ENCODE peak calls at places on chromosomes 1 and 21, in five cellular contexts. One of them, this sample, is unnamed.

GRCh38 chr1:191839891-191840290 is 318.4 kb upstream of the RGS18 start:
- DNase-seq in fibroblast of pulmonary artery: peak; percentile 45
- DNase-seq in cardiac fibroblast: peak; percentile 6
- DNase-seq in PC-9: no peak
- DNase-seq in H1: no peak
- DNase-seq in this sample: no peak

GRCh38 chr1:20867847-20868246 is 80.7 kb upstream of the HP1BP3 start:
- DNase-seq in fibroblast of pulmonary artery: peak; percentile 44
- DNase-seq in cardiac fibroblast: peak; percentile 79
- DNase-seq in PC-9: no peak
- DNase-seq in H1: no peak
- DNase-seq in this sample: peak; percentile 78

GRCh38 chr1:43931711-43932660 is 1.6 kb upstream of the ARTN start:
- DNase-seq in fibroblast of pulmonary artery: no peak
- DNase-seq in cardiac fibroblast: no peak
- DNase-seq in PC-9: no peak
- DNase-seq in H1: no peak
- DNase-seq in this sample: no peak

GRCh38 chr1:100353988-100354387 is 1.7 kb downstream of the CDC14A start:
- DNase-seq in fibroblast of pulmonary artery: no peak
- DNase-seq in cardiac fibroblast: peak; percentile 44
- DNase-seq in PC-9: no peak
- DNase-seq in H1: no peak
- DNase-seq in this sample: peak; percentile 49

GRCh38 chr1:63674238-63674864 is 81.1 kb downstream of the PGM1 start:
- DNase-seq in fibroblast of pulmonary artery: peak; percentile 91
- DNase-seq in cardiac fibroblast: peak; percentile 94
- DNase-seq in PC-9: peak; percentile 83
- DNase-seq in H1: peak; percentile 79
- DNase-seq in this sample: peak; percentile 86

GRCh38 chr1:45512641-45513054 is 9.0 kb downstream of the PRDX1 start:
- DNase-seq in fibroblast of pulmonary artery: peak; percentile 79
- DNase-seq in cardiac fibroblast: peak; percentile 78
- DNase-seq in PC-9: peak; percentile 61
- DNase-seq in H1: peak; percentile 68
- DNase-seq in this sample: peak; percentile 68

GRCh38 chr1:206739411-206740076 is 31.0 kb upstream of the IL19 start:
- DNase-seq in fibroblast of pulmonary artery: no peak
- DNase-seq in cardiac fibroblast: no peak
- DNase-seq in PC-9: no peak
- DNase-seq in H1: no peak
- DNase-seq in this sample: peak; percentile 12

GRCh38 chr1:239816090-239816812 is 275.4 kb upstream of the FMN2 start:
- DNase-seq in fibroblast of pulmonary artery: peak; percentile 39
- DNase-seq in cardiac fibroblast: peak; percentile 17
- DNase-seq in PC-9: peak; percentile 76
- DNase-seq in H1: no peak
- DNase-seq in this sample: peak; percentile 77

GRCh38 chr1:212737559-212737958 is 37.9 kb upstream of the BATF3 start:
- DNase-seq in fibroblast of pulmonary artery: no peak
- DNase-seq in cardiac fibroblast: no peak
- DNase-seq in PC-9: no peak
- DNase-seq in H1: no peak
- DNase-seq in this sample: no peak

GRCh38 chr1:10399487-10399917 is 638 bp downstream of the PGD start:
- DNase-seq in fibroblast of pulmonary artery: peak; percentile 49
- DNase-seq in cardiac fibroblast: peak; percentile 48
- DNase-seq in PC-9: no peak
- DNase-seq in H1: no peak
- DNase-seq in this sample: peak; percentile 25

GRCh38 chr1:60949154-60949825 is 133.1 kb upstream of the NFIA start:
- DNase-seq in fibroblast of pulmonary artery: no peak
- DNase-seq in cardiac fibroblast: no peak
- DNase-seq in PC-9: no peak
- DNase-seq in H1: no peak
- DNase-seq in this sample: no peak

GRCh38 chr21:42061195-42061865 is 9.8 kb upstream of the UMODL1 start:
- DNase-seq in fibroblast of pulmonary artery: no peak
- DNase-seq in cardiac fibroblast: no peak
- DNase-seq in PC-9: no peak
- DNase-seq in H1: no peak
- DNase-seq in this sample: no peak

GRCh38 chr1:181918893-181919728 is 142.4 kb downstream of the ZNF648 start:
- DNase-seq in fibroblast of pulmonary artery: no peak
- DNase-seq in cardiac fibroblast: no peak
- DNase-seq in PC-9: no peak
- DNase-seq in H1: peak; percentile 49
- DNase-seq in this sample: no peak

GRCh38 chr1:4032571-4032970 is 132.5 kb upstream of the C1orf174 start:
- DNase-seq in fibroblast of pulmonary artery: no peak
- DNase-seq in cardiac fibroblast: no peak
- DNase-seq in PC-9: no peak
- DNase-seq in H1: no peak
- DNase-seq in this sample: no peak

GRCh38 chr1:79197421-79197820 is 190.9 kb upstream of the ADGRL4 start:
- DNase-seq in fibroblast of pulmonary artery: peak; percentile 72
- DNase-seq in cardiac fibroblast: peak; percentile 75
- DNase-seq in PC-9: no peak
- DNase-seq in H1: no peak
- DNase-seq in this sample: peak; percentile 39

GRCh38 chr1:202159534-202160371 is 649 bp downstream of the PTPN7 start:
- DNase-seq in fibroblast of pulmonary artery: no peak
- DNase-seq in cardiac fibroblast: no peak
- DNase-seq in PC-9: no peak
- DNase-seq in H1: no peak
- DNase-seq in this sample: no peak

GRCh38 chr1:199449681-199450080 is 577.8 kb upstream of the NR5A2 start:
- DNase-seq in fibroblast of pulmonary artery: no peak
- DNase-seq in cardiac fibroblast: no peak
- DNase-seq in PC-9: no peak
- DNase-seq in H1: no peak
- DNase-seq in this sample: no peak

GRCh38 chr1:162633327-162633762 is 1.1 kb downstream of the DDR2 start:
- DNase-seq in fibroblast of pulmonary artery: peak; percentile 63
- DNase-seq in cardiac fibroblast: peak; percentile 56
- DNase-seq in PC-9: no peak
- DNase-seq in H1: no peak
- DNase-seq in this sample: no peak

GRCh38 chr1:37965301-37965700 is 18.4 kb upstream of the INPP5B start:
- DNase-seq in fibroblast of pulmonary artery: no peak
- DNase-seq in cardiac fibroblast: no peak
- DNase-seq in PC-9: no peak
- DNase-seq in H1: no peak
- DNase-seq in this sample: peak; percentile 71

GRCh38 chr1:163673756-163674155 is 352.0 kb downstream of the NUF2 start:
- DNase-seq in fibroblast of pulmonary artery: peak; percentile 3
- DNase-seq in cardiac fibroblast: peak; percentile 1
- DNase-seq in PC-9: no peak
- DNase-seq in H1: no peak
- DNase-seq in this sample: no peak

GRCh38 chr1:207959141-207959825 is 48.4 kb upstream of the CD34 start:
- DNase-seq in fibroblast of pulmonary artery: peak; percentile 60
- DNase-seq in cardiac fibroblast: peak; percentile 63
- DNase-seq in PC-9: no peak
- DNase-seq in H1: peak; percentile 65
- DNase-seq in this sample: peak; percentile 24

GRCh38 chr1:116569776-116570357 is 959 bp downstream of the CD58 start:
- DNase-seq in fibroblast of pulmonary artery: no peak
- DNase-seq in cardiac fibroblast: peak; percentile 21
- DNase-seq in PC-9: peak; percentile 66
- DNase-seq in H1: no peak
- DNase-seq in this sample: peak; percentile 50

GRCh38 chr1:215517441-215517891 is 49.6 kb upstream of the KCTD3 start:
- DNase-seq in fibroblast of pulmonary artery: peak; percentile 18
- DNase-seq in cardiac fibroblast: peak; percentile 39
- DNase-seq in PC-9: peak; percentile 22
- DNase-seq in H1: no peak
- DNase-seq in this sample: peak; percentile 56

GRCh38 chr1:107220036-107220435 is 79.2 kb downstream of the NTNG1 start:
- DNase-seq in fibroblast of pulmonary artery: no peak
- DNase-seq in cardiac fibroblast: no peak
- DNase-seq in PC-9: no peak
- DNase-seq in H1: no peak
- DNase-seq in this sample: no peak

GRCh38 chr1:212827831-212828278 is 19.6 kb downstream of the SPATA45 start:
- DNase-seq in fibroblast of pulmonary artery: no peak
- DNase-seq in cardiac fibroblast: no peak
- DNase-seq in PC-9: no peak
- DNase-seq in H1: no peak
- DNase-seq in this sample: no peak

GRCh38 chr1:180083164-180083563 is 71.5 kb upstream of the QSOX1 start:
- DNase-seq in fibroblast of pulmonary artery: no peak
- DNase-seq in cardiac fibroblast: peak; percentile 13
- DNase-seq in PC-9: no peak
- DNase-seq in H1: no peak
- DNase-seq in this sample: no peak

GRCh38 chr1:44798481-44799365 is 1.5 kb upstream of the PLK3 start:
- DNase-seq in fibroblast of pulmonary artery: no peak
- DNase-seq in cardiac fibroblast: no peak
- DNase-seq in PC-9: no peak
- DNase-seq in H1: no peak
- DNase-seq in this sample: no peak

GRCh38 chr1:181043025-181043880 is 9.5 kb downstream of the MR1 start:
- DNase-seq in fibroblast of pulmonary artery: peak; percentile 41
- DNase-seq in cardiac fibroblast: peak; percentile 48
- DNase-seq in PC-9: no peak
- DNase-seq in H1: no peak
- DNase-seq in this sample: peak; percentile 65

GRCh38 chr1:21818661-21819060 is 6.6 kb downstream of the LDLRAD2 start:
- DNase-seq in fibroblast of pulmonary artery: peak; percentile 41
- DNase-seq in cardiac fibroblast: peak; percentile 34
- DNase-seq in PC-9: no peak
- DNase-seq in H1: no peak
- DNase-seq in this sample: peak; percentile 3

GRCh38 chr1:97186381-97186780 is 464.8 kb downstream of the PTBP2 start:
- DNase-seq in fibroblast of pulmonary artery: peak; percentile 22
- DNase-seq in cardiac fibroblast: peak; percentile 43
- DNase-seq in PC-9: no peak
- DNase-seq in H1: no peak
- DNase-seq in this sample: peak; percentile 6

DNA sequence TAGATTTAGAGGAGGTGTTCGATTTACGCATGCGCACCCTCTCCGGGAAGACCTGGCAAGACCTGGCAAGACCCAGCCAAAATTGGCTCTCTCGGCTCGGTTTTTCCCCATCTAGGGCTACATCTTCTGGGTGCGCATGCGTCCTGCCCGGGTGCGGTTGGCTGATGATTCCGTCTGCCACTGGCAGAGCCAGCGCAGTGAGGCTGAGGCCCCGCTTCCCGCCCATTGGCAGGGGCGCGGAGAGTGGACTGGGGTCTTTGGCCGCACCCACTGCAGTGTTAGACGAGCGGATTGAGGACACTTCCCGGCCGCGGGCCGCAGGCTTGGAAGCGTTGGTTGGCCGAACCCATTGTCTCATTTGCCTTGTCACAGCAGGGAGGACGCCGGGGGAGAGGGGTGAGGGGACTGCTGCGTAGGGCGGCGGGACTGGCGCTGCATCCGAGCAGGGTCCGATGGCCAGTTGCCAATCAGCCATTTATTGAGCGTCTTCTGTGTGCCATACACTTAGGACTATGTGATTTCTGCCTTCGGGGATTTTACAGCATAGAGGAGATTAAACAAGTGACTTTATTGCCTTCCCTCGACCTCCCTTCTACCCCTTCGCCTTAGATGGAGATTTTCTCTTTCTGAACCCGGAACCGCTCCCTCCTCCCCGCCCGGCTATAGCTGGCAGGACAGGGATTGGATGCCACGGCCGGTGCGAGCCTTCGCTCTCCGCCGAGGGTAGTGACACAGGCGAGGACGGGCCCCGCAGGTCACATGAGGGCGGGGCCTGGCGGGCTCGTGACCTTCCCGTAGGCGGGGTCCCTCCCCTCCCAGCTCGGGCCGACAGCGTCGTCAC is 43.7 kb downstream of the MEF2D start:
- DNase-seq in fibroblast of pulmonary artery: peak; percentile 99
- DNase-seq in cardiac fibroblast: peak; percentile 99
- DNase-seq in PC-9: peak; percentile 96
- DNase-seq in H1: peak; percentile 95
- DNase-seq in this sample: peak; percentile 97
- TF ChIP-seq CTCF in fibroblast of pulmonary artery: no peak
- TF ChIP-seq CTCF in cardiac fibroblast: no peak
- TF ChIP-seq CTCF in PC-9: no peak
- TF ChIP-seq CTCF in H1: no peak
- TF ChIP-seq CTCF in this sample: no peak

DNA sequence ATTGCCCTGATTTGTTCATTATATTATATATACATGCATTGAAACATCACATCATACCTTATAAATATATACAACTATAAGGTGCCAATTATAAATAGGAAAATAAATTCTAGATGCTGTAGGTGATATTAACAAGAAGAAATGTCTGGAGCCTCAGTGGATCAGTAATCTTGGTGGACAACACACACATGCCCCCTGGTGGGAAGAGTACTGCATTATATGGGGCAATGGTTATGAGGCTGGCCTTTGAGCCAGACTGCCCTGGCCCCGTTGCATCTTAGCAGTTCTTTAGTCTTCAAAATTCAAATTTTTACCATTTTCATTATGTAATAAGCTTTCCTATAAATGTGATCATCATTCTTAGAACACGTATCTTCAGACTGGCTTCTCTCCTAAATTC is 335.0 kb upstream of the GREM2 start:
- DNase-seq in fibroblast of pulmonary artery: peak; percentile 42
- DNase-seq in cardiac fibroblast: peak; percentile 69
- DNase-seq in PC-9: peak; percentile 24
- DNase-seq in H1: no peak
- DNase-seq in this sample: peak; percentile 1
- TF ChIP-seq CTCF in fibroblast of pulmonary artery: peak; percentile 35
- TF ChIP-seq CTCF in cardiac fibroblast: peak; percentile 54
- TF ChIP-seq CTCF in PC-9: peak; percentile 71
- TF ChIP-seq CTCF in H1: peak; percentile 37
- TF ChIP-seq CTCF in this sample: no peak

GRCh38 chr1:225441314-225442119 is 13.7 kb upstream of the LBR start:
- DNase-seq in fibroblast of pulmonary artery: no peak
- DNase-seq in cardiac fibroblast: no peak
- DNase-seq in PC-9: no peak
- DNase-seq in H1: no peak
- DNase-seq in this sample: peak; percentile 68
- TF ChIP-seq CTCF in fibroblast of pulmonary artery: peak; percentile 27
- TF ChIP-seq CTCF in cardiac fibroblast: peak; percentile 26
- TF ChIP-seq CTCF in PC-9: no peak
- TF ChIP-seq CTCF in H1: peak; percentile 7
- TF ChIP-seq CTCF in this sample: peak; percentile 15

DNA sequence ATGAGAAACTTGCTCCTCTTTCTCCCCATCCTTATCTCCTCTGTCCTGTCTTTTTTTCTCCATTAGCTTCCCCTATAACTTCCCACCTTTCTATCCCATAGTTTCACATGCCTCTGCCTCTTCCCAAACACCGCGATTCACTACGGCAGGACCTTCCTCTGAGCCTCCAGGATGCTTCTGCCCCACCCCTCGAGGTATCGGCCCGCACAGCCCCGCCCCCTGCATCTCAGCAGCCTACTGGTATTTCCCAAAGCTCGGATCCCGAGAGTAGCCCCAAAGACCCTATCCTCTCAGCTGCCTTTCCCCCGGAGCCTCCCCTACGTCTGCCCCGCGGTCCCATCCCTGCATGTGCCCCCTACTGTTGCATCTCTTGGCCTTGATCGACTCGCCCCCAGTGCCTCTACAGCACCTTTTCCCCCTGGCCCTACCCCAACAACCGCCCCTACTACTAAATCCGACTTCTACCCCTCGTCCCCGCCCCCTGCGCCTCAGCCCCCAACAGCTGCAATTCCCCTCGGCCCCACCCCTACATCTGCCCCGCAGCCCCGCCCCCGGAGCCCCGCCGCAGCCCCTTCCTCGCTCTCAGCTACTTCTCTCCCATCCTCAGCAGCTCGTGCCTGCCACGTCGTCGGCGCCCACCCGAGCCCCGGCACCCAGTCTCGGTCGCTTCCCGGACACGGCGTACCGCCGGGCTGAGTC is 494 bp downstream of the PIAS3 start:
- DNase-seq in fibroblast of pulmonary artery: peak; percentile 40
- DNase-seq in cardiac fibroblast: peak; percentile 35
- DNase-seq in PC-9: peak; percentile 50
- DNase-seq in H1: peak; percentile 93
- DNase-seq in this sample: peak; percentile 26
- TF ChIP-seq CTCF in fibroblast of pulmonary artery: no peak
- TF ChIP-seq CTCF in cardiac fibroblast: no peak
- TF ChIP-seq CTCF in PC-9: no peak
- TF ChIP-seq CTCF in H1: no peak
- TF ChIP-seq CTCF in this sample: no peak